ENCODE peak calls at places on chromosomes 7 and 10, in nine cellular contexts. One of them, this sample, is unnamed.

GRCh38 chr7:80721880-80722595 is 83.6 kb downstream of the CD36 start:
- DNase-seq in transverse colon: no peak
- DNase-seq in kidney epithelial cell: peak
- DNase-seq in upper lobe of right lung: peak
- DNase-seq in type B pancreatic cell: no peak
- DNase-seq in glutamatergic neuron: no peak
- DNase-seq in tibial artery: peak
- DNase-seq in chondrocyte: no peak
- DNase-seq in left ventricle myocardium inferior: no peak
- DNase-seq in this sample: no peak

GRCh38 chr10:79995979-79996629 is 47.2 kb upstream of the SFTPD start:
- DNase-seq in transverse colon: no peak
- DNase-seq in kidney epithelial cell: no peak
- DNase-seq in upper lobe of right lung: no peak
- DNase-seq in type B pancreatic cell: no peak
- DNase-seq in glutamatergic neuron: no peak
- DNase-seq in tibial artery: no peak
- DNase-seq in chondrocyte: no peak
- DNase-seq in left ventricle myocardium inferior: no peak
- DNase-seq in this sample: no peak

GRCh38 chr10:3494131-3494878 is 290.7 kb downstream of the KLF6 start:
- DNase-seq in transverse colon: no peak
- DNase-seq in kidney epithelial cell: no peak
- DNase-seq in upper lobe of right lung: no peak
- DNase-seq in type B pancreatic cell: no peak
- DNase-seq in glutamatergic neuron: no peak
- DNase-seq in tibial artery: peak
- DNase-seq in chondrocyte: no peak
- DNase-seq in left ventricle myocardium inferior: no peak
- DNase-seq in this sample: no peak

GRCh38 chr7:79806161-79806734 is 328.4 kb upstream of the GNAI1 start:
- DNase-seq in transverse colon: no peak
- DNase-seq in kidney epithelial cell: no peak
- DNase-seq in upper lobe of right lung: no peak
- DNase-seq in type B pancreatic cell: no peak
- DNase-seq in glutamatergic neuron: no peak
- DNase-seq in tibial artery: no peak
- DNase-seq in chondrocyte: no peak
- DNase-seq in left ventricle myocardium inferior: no peak
- DNase-seq in this sample: no peak

GRCh38 chr10:13716161-13717071 is 129.7 kb downstream of the PRPF18 start:
- DNase-seq in transverse colon: no peak
- DNase-seq in kidney epithelial cell: no peak
- DNase-seq in upper lobe of right lung: no peak
- DNase-seq in type B pancreatic cell: no peak
- DNase-seq in glutamatergic neuron: peak
- DNase-seq in tibial artery: no peak
- DNase-seq in chondrocyte: no peak
- DNase-seq in left ventricle myocardium inferior: peak
- DNase-seq in this sample: no peak

GRCh38 chr10:101353692-101354583 is at the start of gene BTRC:
- DNase-seq in transverse colon: peak
- DNase-seq in kidney epithelial cell: peak
- DNase-seq in upper lobe of right lung: peak
- DNase-seq in type B pancreatic cell: peak
- DNase-seq in glutamatergic neuron: peak
- DNase-seq in tibial artery: peak
- DNase-seq in chondrocyte: peak
- DNase-seq in left ventricle myocardium inferior: peak
- DNase-seq in this sample: peak

GRCh38 chr7:92633211-92633906 is 43.2 kb upstream of the FAM133B start:
- DNase-seq in transverse colon: no peak
- DNase-seq in kidney epithelial cell: no peak
- DNase-seq in upper lobe of right lung: no peak
- DNase-seq in type B pancreatic cell: no peak
- DNase-seq in glutamatergic neuron: no peak
- DNase-seq in tibial artery: peak
- DNase-seq in chondrocyte: no peak
- DNase-seq in left ventricle myocardium inferior: no peak
- DNase-seq in this sample: peak

GRCh38 chr7:104207348-104207730 is 474 bp downstream of the ORC5 start:
- DNase-seq in transverse colon: no peak
- DNase-seq in kidney epithelial cell: no peak
- DNase-seq in upper lobe of right lung: no peak
- DNase-seq in type B pancreatic cell: no peak
- DNase-seq in glutamatergic neuron: no peak
- DNase-seq in tibial artery: no peak
- DNase-seq in chondrocyte: no peak
- DNase-seq in left ventricle myocardium inferior: no peak
- DNase-seq in this sample: peak

GRCh38 chr10:75544381-75544780 is 113.0 kb downstream of the LRMDA start:
- DNase-seq in transverse colon: no peak
- DNase-seq in kidney epithelial cell: no peak
- DNase-seq in upper lobe of right lung: no peak
- DNase-seq in type B pancreatic cell: no peak
- DNase-seq in glutamatergic neuron: no peak
- DNase-seq in tibial artery: peak
- DNase-seq in chondrocyte: no peak
- DNase-seq in left ventricle myocardium inferior: no peak
- DNase-seq in this sample: no peak

GRCh38 chr10:75544923-75545322 is 113.5 kb downstream of the LRMDA start:
- DNase-seq in transverse colon: no peak
- DNase-seq in kidney epithelial cell: no peak
- DNase-seq in upper lobe of right lung: no peak
- DNase-seq in type B pancreatic cell: no peak
- DNase-seq in glutamatergic neuron: no peak
- DNase-seq in tibial artery: no peak
- DNase-seq in chondrocyte: no peak
- DNase-seq in left ventricle myocardium inferior: no peak
- DNase-seq in this sample: no peak

GRCh38 chr10:75541411-75541810 is 110.0 kb downstream of the LRMDA start:
- DNase-seq in transverse colon: no peak
- DNase-seq in kidney epithelial cell: no peak
- DNase-seq in upper lobe of right lung: no peak
- DNase-seq in type B pancreatic cell: no peak
- DNase-seq in glutamatergic neuron: no peak
- DNase-seq in tibial artery: no peak
- DNase-seq in chondrocyte: no peak
- DNase-seq in left ventricle myocardium inferior: no peak
- DNase-seq in this sample: no peak

GRCh38 chr10:75542084-75542483 is 110.7 kb downstream of the LRMDA start:
- DNase-seq in transverse colon: no peak
- DNase-seq in kidney epithelial cell: no peak
- DNase-seq in upper lobe of right lung: no peak
- DNase-seq in type B pancreatic cell: no peak
- DNase-seq in glutamatergic neuron: no peak
- DNase-seq in tibial artery: no peak
- DNase-seq in chondrocyte: no peak
- DNase-seq in left ventricle myocardium inferior: no peak
- DNase-seq in this sample: no peak

GRCh38 chr10:75542902-75543301 is 111.5 kb downstream of the LRMDA start:
- DNase-seq in transverse colon: peak
- DNase-seq in kidney epithelial cell: no peak
- DNase-seq in upper lobe of right lung: no peak
- DNase-seq in type B pancreatic cell: peak
- DNase-seq in glutamatergic neuron: no peak
- DNase-seq in tibial artery: peak
- DNase-seq in chondrocyte: no peak
- DNase-seq in left ventricle myocardium inferior: no peak
- DNase-seq in this sample: no peak
- TF ChIP-seq CTCF in transverse colon: no peak
- TF ChIP-seq CTCF in kidney epithelial cell: no peak
- TF ChIP-seq CTCF in upper lobe of right lung: no peak
- TF ChIP-seq CTCF in type B pancreatic cell: no peak
- TF ChIP-seq CTCF in glutamatergic neuron: no peak
- TF ChIP-seq CTCF in tibial artery: no peak
- TF ChIP-seq CTCF in chondrocyte: no peak
- TF ChIP-seq CTCF in left ventricle myocardium inferior: no peak
- TF ChIP-seq CTCF in this sample: no peak

DNA sequence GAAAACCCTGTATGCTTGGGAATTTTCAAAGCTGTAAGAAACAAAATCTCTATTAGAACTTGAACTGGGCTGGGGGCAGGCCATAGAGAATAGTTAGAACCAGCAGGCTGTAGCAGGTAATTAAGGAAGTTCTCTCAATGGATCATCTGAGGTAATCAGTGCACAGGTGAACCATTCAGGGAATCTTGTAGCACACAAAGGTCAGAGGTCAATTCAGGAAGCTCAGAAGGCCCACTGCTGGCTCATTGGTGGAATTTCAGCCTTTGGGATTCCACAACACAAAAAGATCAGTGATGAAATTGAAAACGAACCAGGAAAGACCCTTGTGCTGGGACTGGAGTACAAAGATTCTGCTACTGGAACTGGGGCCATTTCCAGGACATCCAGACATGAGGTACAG is 82.0 kb downstream of the TMEM168 start:
- DNase-seq in transverse colon: no peak
- DNase-seq in kidney epithelial cell: no peak
- DNase-seq in upper lobe of right lung: no peak
- DNase-seq in type B pancreatic cell: no peak
- DNase-seq in glutamatergic neuron: no peak
- DNase-seq in tibial artery: no peak
- DNase-seq in chondrocyte: no peak
- DNase-seq in left ventricle myocardium inferior: no peak
- DNase-seq in this sample: no peak
- TF ChIP-seq CTCF in transverse colon: no peak
- TF ChIP-seq CTCF in kidney epithelial cell: no peak
- TF ChIP-seq CTCF in upper lobe of right lung: no peak
- TF ChIP-seq CTCF in type B pancreatic cell: peak
- TF ChIP-seq CTCF in glutamatergic neuron: no peak
- TF ChIP-seq CTCF in tibial artery: no peak
- TF ChIP-seq CTCF in chondrocyte: no peak
- TF ChIP-seq CTCF in left ventricle myocardium inferior: no peak
- TF ChIP-seq CTCF in this sample: no peak

GRCh38 chr7:5286933-5287332 is 4.2 kb downstream of the SLC29A4 start:
- DNase-seq in transverse colon: no peak
- DNase-seq in kidney epithelial cell: no peak
- DNase-seq in upper lobe of right lung: no peak
- DNase-seq in type B pancreatic cell: no peak
- DNase-seq in glutamatergic neuron: no peak
- DNase-seq in tibial artery: no peak
- DNase-seq in chondrocyte: no peak
- DNase-seq in left ventricle myocardium inferior: no peak
- DNase-seq in this sample: no peak

GRCh38 chr7:5287802-5288201 is 5.1 kb downstream of the SLC29A4 start:
- DNase-seq in transverse colon: no peak
- DNase-seq in kidney epithelial cell: no peak
- DNase-seq in upper lobe of right lung: no peak
- DNase-seq in type B pancreatic cell: no peak
- DNase-seq in glutamatergic neuron: no peak
- DNase-seq in tibial artery: no peak
- DNase-seq in chondrocyte: no peak
- DNase-seq in left ventricle myocardium inferior: no peak
- DNase-seq in this sample: no peak

GRCh38 chr7:5282464-5283316 is at the start of gene SLC29A4:
- DNase-seq in transverse colon: peak
- DNase-seq in kidney epithelial cell: no peak
- DNase-seq in upper lobe of right lung: peak
- DNase-seq in type B pancreatic cell: no peak
- DNase-seq in glutamatergic neuron: peak
- DNase-seq in tibial artery: no peak
- DNase-seq in chondrocyte: no peak
- DNase-seq in left ventricle myocardium inferior: peak
- DNase-seq in this sample: no peak

GRCh38 chr7:5283421-5284303 is 919 bp downstream of the SLC29A4 start:
- DNase-seq in transverse colon: no peak
- DNase-seq in kidney epithelial cell: no peak
- DNase-seq in upper lobe of right lung: no peak
- DNase-seq in type B pancreatic cell: no peak
- DNase-seq in glutamatergic neuron: peak
- DNase-seq in tibial artery: no peak
- DNase-seq in chondrocyte: no peak
- DNase-seq in left ventricle myocardium inferior: no peak
- DNase-seq in this sample: no peak

DNA sequence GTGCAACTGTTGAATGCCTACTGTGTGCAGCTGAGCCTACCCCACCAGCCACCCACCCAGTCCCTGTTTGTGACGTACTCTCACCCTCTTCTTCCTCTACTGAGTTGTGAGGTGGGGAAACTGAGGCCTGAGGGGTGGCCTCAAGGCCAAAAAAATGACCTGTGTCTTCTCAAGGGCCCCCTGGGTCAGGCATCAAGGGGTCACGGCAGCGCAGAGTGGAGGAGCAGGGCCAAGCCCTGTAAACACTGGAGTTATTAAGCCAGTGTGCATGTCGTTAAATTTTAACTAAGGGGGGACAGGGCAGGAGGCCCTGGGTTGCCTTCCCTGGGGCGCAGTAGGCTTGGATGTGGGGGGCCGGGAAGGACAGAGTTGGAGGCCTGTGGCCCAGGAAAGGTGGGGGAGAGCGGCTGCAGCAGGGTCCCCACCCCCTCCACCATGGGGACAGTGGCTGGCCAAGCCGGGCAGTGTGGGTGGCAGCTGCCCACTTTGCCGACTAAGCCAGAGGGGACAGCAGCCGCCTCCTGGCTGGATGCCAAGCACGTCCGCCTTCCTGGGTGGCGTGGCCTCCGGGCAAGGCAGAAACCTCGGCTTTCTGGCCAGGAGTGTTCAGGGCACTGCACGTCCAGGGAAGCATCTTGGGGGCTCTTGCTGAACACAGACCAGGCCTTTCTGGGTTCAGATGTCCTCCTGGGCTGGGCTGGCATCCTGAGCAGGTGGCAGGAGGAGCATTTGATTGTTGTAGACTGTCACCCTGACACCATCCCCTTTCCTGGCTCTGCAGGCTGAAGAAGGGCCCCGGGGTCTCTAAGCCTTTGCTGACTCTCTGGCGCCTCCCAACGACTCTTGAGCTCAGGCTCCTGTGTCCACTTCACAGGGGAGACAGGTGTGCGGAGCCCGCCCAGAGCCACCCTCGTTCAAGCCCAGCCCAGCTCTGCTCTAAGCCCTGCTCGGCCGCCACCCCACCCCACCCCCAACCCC is 1.9 kb downstream of the SLC29A4 start:
- DNase-seq in transverse colon: peak
- DNase-seq in kidney epithelial cell: no peak
- DNase-seq in upper lobe of right lung: peak
- DNase-seq in type B pancreatic cell: no peak
- DNase-seq in glutamatergic neuron: peak
- DNase-seq in tibial artery: no peak
- DNase-seq in chondrocyte: no peak
- DNase-seq in left ventricle myocardium inferior: no peak
- DNase-seq in this sample: peak
- TF ChIP-seq CTCF in transverse colon: no peak
- TF ChIP-seq CTCF in kidney epithelial cell: peak
- TF ChIP-seq CTCF in upper lobe of right lung: peak
- TF ChIP-seq CTCF in type B pancreatic cell: peak
- TF ChIP-seq CTCF in glutamatergic neuron: no peak
- TF ChIP-seq CTCF in tibial artery: no peak
- TF ChIP-seq CTCF in chondrocyte: peak
- TF ChIP-seq CTCF in left ventricle myocardium inferior: no peak
- TF ChIP-seq CTCF in this sample: no peak

DNA sequence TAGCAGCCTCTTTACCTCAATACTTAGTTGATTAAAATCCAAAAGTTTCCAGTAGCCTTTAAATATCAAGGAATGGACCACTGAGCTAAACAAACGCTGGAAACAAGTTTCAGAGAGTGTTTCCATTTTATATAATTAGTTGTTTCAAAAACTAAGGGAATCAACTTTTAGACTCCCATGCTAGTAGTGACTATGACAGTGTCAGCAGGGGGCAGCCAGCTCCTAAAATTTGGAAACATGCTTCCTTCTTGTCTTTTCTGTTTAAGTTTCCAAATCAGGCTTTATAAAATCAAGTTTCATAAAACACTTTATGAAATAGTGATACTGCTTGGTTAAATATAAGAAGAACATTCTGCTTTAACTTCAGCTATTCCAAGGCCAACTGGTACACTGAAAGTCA is 138.2 kb upstream of the TMEM229A start:
- DNase-seq in transverse colon: no peak
- DNase-seq in kidney epithelial cell: no peak
- DNase-seq in upper lobe of right lung: no peak
- DNase-seq in type B pancreatic cell: no peak
- DNase-seq in glutamatergic neuron: peak
- DNase-seq in tibial artery: no peak
- DNase-seq in chondrocyte: no peak
- DNase-seq in left ventricle myocardium inferior: peak
- DNase-seq in this sample: peak
- TF ChIP-seq CTCF in transverse colon: no peak
- TF ChIP-seq CTCF in kidney epithelial cell: peak
- TF ChIP-seq CTCF in upper lobe of right lung: no peak
- TF ChIP-seq CTCF in type B pancreatic cell: peak
- TF ChIP-seq CTCF in glutamatergic neuron: no peak
- TF ChIP-seq CTCF in tibial artery: no peak
- TF ChIP-seq CTCF in chondrocyte: peak
- TF ChIP-seq CTCF in left ventricle myocardium inferior: peak
- TF ChIP-seq CTCF in this sample: no peak

This sample was measured in endothelial cell.